ENCODE peak calls at places on chromosomes 4 and X, in seven cellular contexts. U is ovary; K is occipital lobe; T is lung; C is activated CD8-positive, alpha-beta T cell treated with anti-CD3 and anti-CD28 coated beads for 36 hours; X is kidney; H is NCI-H510A treated with DMSO at 0.1 percent for 48 hours. L is an unnamed sample.

GRCh38 chr4:93759506-93759905 is 69.0 kb upstream of the ATOH1 start:
- DNase-seq in C (no peak), T (no peak), X (no peak), U (no peak), K (no peak), H (no peak), L (no peak)

GRCh38 chr4:33316033-33316432 is 2595.9 kb downstream of the PCDH7 start:
- DNase-seq in C (no peak), H (no peak), T (no peak), U (no peak), K (no peak), X (no peak), L (no peak)

GRCh38 chr4:91028223-91028622 is 901.0 kb downstream of the CCSER1 start:
- DNase-seq in K (no peak), X (no peak), H (no peak), C (no peak), U (no peak), T (no peak), L (no peak)

GRCh38 chr4:184267673-184268573 is 50.2 kb upstream of the ENPP6 start:
- DNase-seq in H (peak; percentile 9), T (peak; percentile 56), C (peak; percentile 90), X (no peak), K (peak; percentile 33), U (no peak), L (peak; percentile 36)

GRCh38 chr4:173252024-173252935 is 81.9 kb downstream of the HMGB2 start:
- DNase-seq in U (no peak), K (peak; percentile 53), H (peak; percentile 90), X (no peak), T (peak; percentile 33), C (peak; percentile 61), L (peak; percentile 84)

GRCh38 chrX:152231106-152231505 is 92.7 kb upstream of the MAGEA10 start:
- DNase-seq in T (no peak), U (no peak), C (no peak), H (no peak), K (no peak), X (no peak), L (no peak)

GRCh38 chr4:157004279-157005161 is 32.9 kb upstream of the PDGFC start:
- DNase-seq in X (no peak), C (no peak), T (no peak), H (no peak), U (no peak), K (no peak), L (no peak)

GRCh38 chrX:38112566-38112965 is 106.2 kb downstream of the SYTL5 start:
- DNase-seq in U (no peak), K (no peak), H (peak; percentile 83), X (no peak), C (no peak), T (no peak), L (no peak)

GRCh38 chr4:188332265-188332664 is 193.0 kb downstream of the TRIML1 start:
- DNase-seq in T (no peak), C (no peak), H (no peak), X (no peak), U (no peak), K (no peak), L (no peak)

GRCh38 chr4:88734403-88734949 is 36.8 kb upstream of the NAP1L5 start:
- DNase-seq in T (no peak), C (peak; percentile 6), K (no peak), H (no peak), U (no peak), X (no peak), L (no peak)

GRCh38 chr4:102608190-102608589 is 107.0 kb downstream of the NFKB1 start:
- DNase-seq in H (no peak), K (no peak), T (no peak), C (no peak), X (no peak), U (no peak), L (no peak)

GRCh38 chrX:122866527-122866926 is 317.6 kb upstream of the GRIA3 start:
- DNase-seq in C (no peak), X (no peak), U (no peak), T (no peak), K (no peak), H (no peak), L (no peak)

GRCh38 chrX:18351774-18352173 is 2.7 kb downstream of the SCML2 start:
- DNase-seq in U (no peak), X (no peak), H (peak; percentile 28), K (no peak), C (no peak), T (no peak), L (no peak)

GRCh38 chr4:8072235-8072968 is 86.2 kb downstream of the ABLIM2 start:
- DNase-seq in X (peak; percentile 53), U (no peak), C (no peak), K (no peak), H (no peak), T (no peak), L (no peak)